ENCODE peak calls at places on chromosomes 4 and X, in six cellular contexts. One of them, this sample, is unnamed.

GRCh38 chr4:147829401-147830101 is 97.7 kb downstream of the ARHGAP10 start:
- DNase-seq in lower lobe of right lung: no peak
- DNase-seq in gastrocnemius medialis: peak
- DNase-seq in B cell: no peak
- DNase-seq in HFFc6: no peak
- DNase-seq in CD8-positive, alpha-beta T cell: no peak
- DNase-seq in this sample: no peak

GRCh38 chrX:147733369-147733768 is 178.3 kb upstream of the FMR1 start:
- DNase-seq in gastrocnemius medialis: no peak
- DNase-seq in CD8-positive, alpha-beta T cell: no peak
- DNase-seq in lower lobe of right lung: no peak
- DNase-seq in B cell: no peak
- DNase-seq in HFFc6: no peak
- DNase-seq in this sample: no peak

GRCh38 chr4:15034071-15034764 is 31.9 kb downstream of the CPEB2 start:
- DNase-seq in CD8-positive, alpha-beta T cell: no peak
- DNase-seq in HFFc6: peak
- DNase-seq in B cell: no peak
- DNase-seq in lower lobe of right lung: no peak
- DNase-seq in gastrocnemius medialis: no peak
- DNase-seq in this sample: no peak

GRCh38 chr4:19961092-19961491 is 290.6 kb upstream of the SLIT2 start:
- DNase-seq in CD8-positive, alpha-beta T cell: no peak
- DNase-seq in HFFc6: peak
- DNase-seq in lower lobe of right lung: no peak
- DNase-seq in gastrocnemius medialis: no peak
- DNase-seq in B cell: no peak
- DNase-seq in this sample: no peak

GRCh38 chrX:37976153-37976552 is 30.2 kb upstream of the SYTL5 start:
- DNase-seq in B cell: no peak
- DNase-seq in gastrocnemius medialis: no peak
- DNase-seq in CD8-positive, alpha-beta T cell: no peak
- DNase-seq in HFFc6: no peak
- DNase-seq in lower lobe of right lung: no peak
- DNase-seq in this sample: no peak

GRCh38 chrX:153685751-153686676 is 1.7 kb upstream of the SLC6A8 start:
- DNase-seq in HFFc6: no peak
- DNase-seq in B cell: no peak
- DNase-seq in lower lobe of right lung: no peak
- DNase-seq in CD8-positive, alpha-beta T cell: no peak
- DNase-seq in gastrocnemius medialis: peak
- DNase-seq in this sample: no peak

GRCh38 chr4:155692990-155693659 is 26.5 kb downstream of the GUCY1A1 start:
- DNase-seq in gastrocnemius medialis: no peak
- DNase-seq in lower lobe of right lung: no peak
- DNase-seq in CD8-positive, alpha-beta T cell: no peak
- DNase-seq in B cell: no peak
- DNase-seq in HFFc6: no peak
- DNase-seq in this sample: no peak

GRCh38 chr4:144547678-144548298 is 98.2 kb upstream of the HHIP start:
- DNase-seq in B cell: peak
- DNase-seq in gastrocnemius medialis: no peak
- DNase-seq in HFFc6: no peak
- DNase-seq in lower lobe of right lung: no peak
- DNase-seq in CD8-positive, alpha-beta T cell: no peak
- DNase-seq in this sample: peak

GRCh38 chr4:158622251-158622650 is 49.4 kb downstream of the C4orf46 start:
- DNase-seq in gastrocnemius medialis: no peak
- DNase-seq in HFFc6: no peak
- DNase-seq in lower lobe of right lung: no peak
- DNase-seq in CD8-positive, alpha-beta T cell: no peak
- DNase-seq in B cell: no peak
- DNase-seq in this sample: no peak

GRCh38 chrX:107775734-107776511 is at the start of gene TSC22D3:
- DNase-seq in gastrocnemius medialis: peak
- DNase-seq in HFFc6: peak
- DNase-seq in lower lobe of right lung: peak
- DNase-seq in CD8-positive, alpha-beta T cell: peak
- DNase-seq in B cell: peak
- DNase-seq in this sample: peak
- TF ChIP-seq CTCF in gastrocnemius medialis: peak
- TF ChIP-seq CTCF in HFFc6: no peak
- TF ChIP-seq CTCF in lower lobe of right lung: peak
- TF ChIP-seq CTCF in CD8-positive, alpha-beta T cell: no peak
- TF ChIP-seq CTCF in B cell: no peak
- TF ChIP-seq CTCF in this sample: no peak

GRCh38 chr4:115054836-115055235 is 58.6 kb downstream of the NDST4 start:
- DNase-seq in HFFc6: no peak
- DNase-seq in gastrocnemius medialis: no peak
- DNase-seq in lower lobe of right lung: no peak
- DNase-seq in CD8-positive, alpha-beta T cell: no peak
- DNase-seq in B cell: no peak
- DNase-seq in this sample: no peak
- TF ChIP-seq CTCF in HFFc6: no peak
- TF ChIP-seq CTCF in gastrocnemius medialis: no peak
- TF ChIP-seq CTCF in lower lobe of right lung: no peak
- TF ChIP-seq CTCF in CD8-positive, alpha-beta T cell: no peak
- TF ChIP-seq CTCF in B cell: no peak
- TF ChIP-seq CTCF in this sample: no peak

GRCh38 chrX:29257516-29257915 is 670.3 kb downstream of the IL1RAPL1 start:
- DNase-seq in CD8-positive, alpha-beta T cell: no peak
- DNase-seq in gastrocnemius medialis: no peak
- DNase-seq in lower lobe of right lung: no peak
- DNase-seq in HFFc6: no peak
- DNase-seq in B cell: no peak
- DNase-seq in this sample: no peak

GRCh38 chrX:29254515-29254914 is 667.3 kb downstream of the IL1RAPL1 start:
- DNase-seq in lower lobe of right lung: no peak
- DNase-seq in gastrocnemius medialis: no peak
- DNase-seq in HFFc6: no peak
- DNase-seq in CD8-positive, alpha-beta T cell: no peak
- DNase-seq in B cell: no peak
- DNase-seq in this sample: no peak
- TF ChIP-seq CTCF in lower lobe of right lung: no peak
- TF ChIP-seq CTCF in gastrocnemius medialis: no peak
- TF ChIP-seq CTCF in HFFc6: no peak
- TF ChIP-seq CTCF in CD8-positive, alpha-beta T cell: no peak
- TF ChIP-seq CTCF in B cell: no peak
- TF ChIP-seq CTCF in this sample: no peak

DNA sequence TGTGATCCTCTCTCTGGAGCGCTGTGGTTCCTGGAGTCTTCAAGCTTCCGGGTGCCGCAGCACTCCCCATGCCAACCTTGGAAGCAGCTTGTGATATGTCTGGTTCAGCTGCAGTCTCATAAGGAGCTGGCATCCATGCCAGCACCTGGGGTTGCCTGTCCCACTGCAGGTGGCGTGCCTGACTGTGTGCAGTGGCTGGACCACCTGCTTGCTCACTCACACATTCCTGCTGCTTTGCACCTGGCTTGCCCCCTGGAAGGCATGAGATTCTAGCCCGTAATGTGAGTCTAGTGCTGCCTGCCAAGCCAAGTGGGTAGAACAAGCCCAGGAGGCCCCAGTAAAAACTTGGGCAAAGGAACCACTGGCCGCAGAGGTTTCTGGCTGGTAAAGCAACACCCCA is 687.2 kb upstream of the AADAT start:
- DNase-seq in lower lobe of right lung: no peak
- DNase-seq in CD8-positive, alpha-beta T cell: no peak
- DNase-seq in HFFc6: no peak
- DNase-seq in gastrocnemius medialis: no peak
- DNase-seq in B cell: no peak
- DNase-seq in this sample: no peak
- TF ChIP-seq CTCF in lower lobe of right lung: no peak
- TF ChIP-seq CTCF in CD8-positive, alpha-beta T cell: no peak
- TF ChIP-seq CTCF in HFFc6: no peak
- TF ChIP-seq CTCF in gastrocnemius medialis: no peak
- TF ChIP-seq CTCF in B cell: no peak
- TF ChIP-seq CTCF in this sample: no peak

GRCh38 chr4:3375688-3376087 is 66.1 kb upstream of the HGFAC start:
- DNase-seq in B cell: no peak
- DNase-seq in CD8-positive, alpha-beta T cell: no peak
- DNase-seq in gastrocnemius medialis: peak
- DNase-seq in HFFc6: peak
- DNase-seq in lower lobe of right lung: peak
- DNase-seq in this sample: no peak
- TF ChIP-seq CTCF in B cell: no peak
- TF ChIP-seq CTCF in CD8-positive, alpha-beta T cell: no peak
- TF ChIP-seq CTCF in gastrocnemius medialis: no peak
- TF ChIP-seq CTCF in HFFc6: no peak
- TF ChIP-seq CTCF in lower lobe of right lung: no peak
- TF ChIP-seq CTCF in this sample: no peak

This sample was measured in GM10248.